ENCODE peak calls at places on chromosomes 1 and 21, in four cellular contexts. One of them, this sample, is unnamed.
A peak's percentile ranks its signal among the peaks of the same experiment; 100 is the strongest.

GRCh38 chr1:237570530-237570929 is 320.2 kb downstream of the ZP4 start:
- DNase-seq in natural killer cell treated with Interleukin-12 subunit alpha and Interleukin-12 subunit beta and Interleukin-15 and Interleukin-18, amount 100 ng/mL, for 72 hours: no peak
- DNase-seq in naive thymus-derived CD4-positive, alpha-beta T cell: no peak
- DNase-seq in T follicular helper cell: no peak
- DNase-seq in this sample: no peak

GRCh38 chr1:10620776-10621175 is 146.0 kb downstream of the PEX14 start:
- DNase-seq in natural killer cell treated with Interleukin-12 subunit alpha and Interleukin-12 subunit beta and Interleukin-15 and Interleukin-18, amount 100 ng/mL, for 72 hours: no peak
- DNase-seq in naive thymus-derived CD4-positive, alpha-beta T cell: no peak
- DNase-seq in T follicular helper cell: no peak
- DNase-seq in this sample: no peak

GRCh38 chr1:162314226-162314625 is 62.4 kb downstream of the SPATA46 start:
- DNase-seq in natural killer cell treated with Interleukin-12 subunit alpha and Interleukin-12 subunit beta and Interleukin-15 and Interleukin-18, amount 100 ng/mL, for 72 hours: no peak
- DNase-seq in naive thymus-derived CD4-positive, alpha-beta T cell: no peak
- DNase-seq in T follicular helper cell: no peak
- DNase-seq in this sample: no peak

GRCh38 chr1:41673355-41673754 is 188.9 kb upstream of the EDN2 start:
- DNase-seq in natural killer cell treated with Interleukin-12 subunit alpha and Interleukin-12 subunit beta and Interleukin-15 and Interleukin-18, amount 100 ng/mL, for 72 hours: no peak
- DNase-seq in naive thymus-derived CD4-positive, alpha-beta T cell: peak; percentile 57
- DNase-seq in T follicular helper cell: peak; percentile 29
- DNase-seq in this sample: peak; percentile 61

GRCh38 chr1:77846966-77847365 is 41.5 kb upstream of the NEXN start:
- DNase-seq in natural killer cell treated with Interleukin-12 subunit alpha and Interleukin-12 subunit beta and Interleukin-15 and Interleukin-18, amount 100 ng/mL, for 72 hours: no peak
- DNase-seq in naive thymus-derived CD4-positive, alpha-beta T cell: no peak
- DNase-seq in T follicular helper cell: no peak
- DNase-seq in this sample: no peak

GRCh38 chr1:175367039-175367758 is 174.6 kb upstream of the KIAA0040 start:
- DNase-seq in natural killer cell treated with Interleukin-12 subunit alpha and Interleukin-12 subunit beta and Interleukin-15 and Interleukin-18, amount 100 ng/mL, for 72 hours: no peak
- DNase-seq in naive thymus-derived CD4-positive, alpha-beta T cell: no peak
- DNase-seq in T follicular helper cell: no peak
- DNase-seq in this sample: no peak

GRCh38 chr1:19010995-19011696 is 54.7 kb upstream of the IFFO2 start:
- DNase-seq in natural killer cell treated with Interleukin-12 subunit alpha and Interleukin-12 subunit beta and Interleukin-15 and Interleukin-18, amount 100 ng/mL, for 72 hours: peak; percentile 86
- DNase-seq in naive thymus-derived CD4-positive, alpha-beta T cell: peak; percentile 55
- DNase-seq in T follicular helper cell: peak; percentile 16
- DNase-seq in this sample: no peak

GRCh38 chr1:115052454-115053083 is 22.9 kb downstream of the TSHB start:
- DNase-seq in natural killer cell treated with Interleukin-12 subunit alpha and Interleukin-12 subunit beta and Interleukin-15 and Interleukin-18, amount 100 ng/mL, for 72 hours: no peak
- DNase-seq in naive thymus-derived CD4-positive, alpha-beta T cell: peak; percentile 58
- DNase-seq in T follicular helper cell: peak; percentile 33
- DNase-seq in this sample: peak; percentile 59

GRCh38 chr21:39088831-39089380 is 94.3 kb downstream of the PSMG1 start:
- DNase-seq in natural killer cell treated with Interleukin-12 subunit alpha and Interleukin-12 subunit beta and Interleukin-15 and Interleukin-18, amount 100 ng/mL, for 72 hours: no peak
- DNase-seq in naive thymus-derived CD4-positive, alpha-beta T cell: no peak
- DNase-seq in T follicular helper cell: no peak
- DNase-seq in this sample: no peak

GRCh38 chr1:7222616-7223015 is 437.4 kb downstream of the CAMTA1 start:
- DNase-seq in natural killer cell treated with Interleukin-12 subunit alpha and Interleukin-12 subunit beta and Interleukin-15 and Interleukin-18, amount 100 ng/mL, for 72 hours: no peak
- DNase-seq in naive thymus-derived CD4-positive, alpha-beta T cell: no peak
- DNase-seq in T follicular helper cell: no peak
- DNase-seq in this sample: no peak

GRCh38 chr1:15196807-15197530 is 43.4 kb downstream of the TMEM51 start:
- DNase-seq in natural killer cell treated with Interleukin-12 subunit alpha and Interleukin-12 subunit beta and Interleukin-15 and Interleukin-18, amount 100 ng/mL, for 72 hours: no peak
- DNase-seq in naive thymus-derived CD4-positive, alpha-beta T cell: no peak
- DNase-seq in T follicular helper cell: no peak
- DNase-seq in this sample: no peak

GRCh38 chr1:62175568-62176179 is 19.0 kb upstream of the L1TD1 start:
- DNase-seq in natural killer cell treated with Interleukin-12 subunit alpha and Interleukin-12 subunit beta and Interleukin-15 and Interleukin-18, amount 100 ng/mL, for 72 hours: no peak
- DNase-seq in naive thymus-derived CD4-positive, alpha-beta T cell: peak; percentile 56
- DNase-seq in T follicular helper cell: peak; percentile 3
- DNase-seq in this sample: no peak

GRCh38 chr1:64856564-64856963 is 109.8 kb downstream of the JAK1 start:
- DNase-seq in natural killer cell treated with Interleukin-12 subunit alpha and Interleukin-12 subunit beta and Interleukin-15 and Interleukin-18, amount 100 ng/mL, for 72 hours: no peak
- DNase-seq in naive thymus-derived CD4-positive, alpha-beta T cell: no peak
- DNase-seq in T follicular helper cell: no peak
- DNase-seq in this sample: no peak

GRCh38 chr1:243746736-243747135 is 103.3 kb downstream of the AKT3 start:
- DNase-seq in natural killer cell treated with Interleukin-12 subunit alpha and Interleukin-12 subunit beta and Interleukin-15 and Interleukin-18, amount 100 ng/mL, for 72 hours: no peak
- DNase-seq in naive thymus-derived CD4-positive, alpha-beta T cell: no peak
- DNase-seq in T follicular helper cell: no peak
- DNase-seq in this sample: no peak

GRCh38 chr1:199743227-199743626 is 284.3 kb upstream of the NR5A2 start:
- DNase-seq in natural killer cell treated with Interleukin-12 subunit alpha and Interleukin-12 subunit beta and Interleukin-15 and Interleukin-18, amount 100 ng/mL, for 72 hours: no peak
- DNase-seq in naive thymus-derived CD4-positive, alpha-beta T cell: no peak
- DNase-seq in T follicular helper cell: no peak
- DNase-seq in this sample: no peak

GRCh38 chr1:192835116-192835515 is 26.3 kb downstream of the RGS2 start:
- DNase-seq in natural killer cell treated with Interleukin-12 subunit alpha and Interleukin-12 subunit beta and Interleukin-15 and Interleukin-18, amount 100 ng/mL, for 72 hours: no peak
- DNase-seq in naive thymus-derived CD4-positive, alpha-beta T cell: no peak
- DNase-seq in T follicular helper cell: no peak
- DNase-seq in this sample: no peak

GRCh38 chr21:43865471-43866181 is 603 bp downstream of the AGPAT3 start:
- DNase-seq in natural killer cell treated with Interleukin-12 subunit alpha and Interleukin-12 subunit beta and Interleukin-15 and Interleukin-18, amount 100 ng/mL, for 72 hours: peak; percentile 75
- DNase-seq in naive thymus-derived CD4-positive, alpha-beta T cell: peak; percentile 58
- DNase-seq in T follicular helper cell: peak; percentile 34
- DNase-seq in this sample: peak; percentile 91

GRCh38 chr1:158943059-158943458 is 11.7 kb downstream of the PYHIN1 start:
- DNase-seq in natural killer cell treated with Interleukin-12 subunit alpha and Interleukin-12 subunit beta and Interleukin-15 and Interleukin-18, amount 100 ng/mL, for 72 hours: no peak
- DNase-seq in naive thymus-derived CD4-positive, alpha-beta T cell: no peak
- DNase-seq in T follicular helper cell: no peak
- DNase-seq in this sample: no peak

GRCh38 chr1:22895357-22895756 is 77.3 kb downstream of the LACTBL1 start:
- DNase-seq in natural killer cell treated with Interleukin-12 subunit alpha and Interleukin-12 subunit beta and Interleukin-15 and Interleukin-18, amount 100 ng/mL, for 72 hours: no peak
- DNase-seq in naive thymus-derived CD4-positive, alpha-beta T cell: no peak
- DNase-seq in T follicular helper cell: no peak
- DNase-seq in this sample: no peak

GRCh38 chr1:33872681-33873080 is 8.8 kb downstream of the HMGB4 start:
- DNase-seq in natural killer cell treated with Interleukin-12 subunit alpha and Interleukin-12 subunit beta and Interleukin-15 and Interleukin-18, amount 100 ng/mL, for 72 hours: no peak
- DNase-seq in naive thymus-derived CD4-positive, alpha-beta T cell: no peak
- DNase-seq in T follicular helper cell: no peak
- DNase-seq in this sample: no peak

GRCh38 chr1:204203206-204203767 is 7.0 kb upstream of the KISS1 start:
- DNase-seq in natural killer cell treated with Interleukin-12 subunit alpha and Interleukin-12 subunit beta and Interleukin-15 and Interleukin-18, amount 100 ng/mL, for 72 hours: no peak
- DNase-seq in naive thymus-derived CD4-positive, alpha-beta T cell: no peak
- DNase-seq in T follicular helper cell: no peak
- DNase-seq in this sample: no peak

GRCh38 chr1:53643061-53643880 is 95.7 kb downstream of the GLIS1 start:
- DNase-seq in natural killer cell treated with Interleukin-12 subunit alpha and Interleukin-12 subunit beta and Interleukin-15 and Interleukin-18, amount 100 ng/mL, for 72 hours: no peak
- DNase-seq in naive thymus-derived CD4-positive, alpha-beta T cell: no peak
- DNase-seq in T follicular helper cell: no peak
- DNase-seq in this sample: no peak

GRCh38 chr1:8122477-8123407 is 96.6 kb upstream of the ERRFI1 start:
- DNase-seq in natural killer cell treated with Interleukin-12 subunit alpha and Interleukin-12 subunit beta and Interleukin-15 and Interleukin-18, amount 100 ng/mL, for 72 hours: no peak
- DNase-seq in naive thymus-derived CD4-positive, alpha-beta T cell: no peak
- DNase-seq in T follicular helper cell: no peak
- DNase-seq in this sample: no peak